ENCODE peak calls at places on chromosomes 6 and 20, in ten cellular contexts. C is HCT116; V is GM20000; H is right cardiac atrium; S is lung; J is COR-L47; O is stimulated activated CD4-positive, alpha-beta T cell treated with anti-CD3 and anti-CD28 coated beads, Interleukin-12 subunit alpha, Interleukin-12 subunit beta, amount 100 ng/mL, for 48 hours; Q is central memory CD4-positive, alpha-beta T cell; F is PC-9; W is mammary epithelial cell. D is an unnamed sample.

GRCh38 chr6:35073766-35074471 is 67.2 kb downstream of the TCP11 start:
- DNase-seq in Q (no peak), H (peak; percentile 34), V (no peak), O (no peak), C (no peak), F (no peak), W (no peak), S (no peak), J (no peak), D (no peak)

GRCh38 chr6:127403636-127404035 is 55.6 kb downstream of the KIAA0408 start:
- DNase-seq in J (no peak), V (peak; percentile 29), C (no peak), F (no peak), O (no peak), Q (no peak), W (no peak), H (no peak), S (no peak), D (no peak)

GRCh38 chr6:132279592-132280139 is 121.6 kb downstream of the MOXD1 start:
- DNase-seq in O (peak; percentile 49), F (peak; percentile 55), C (peak; percentile 61), J (peak; percentile 18), W (peak; percentile 53), V (peak; percentile 64), H (peak; percentile 81), S (peak; percentile 74), Q (peak; percentile 67), D (peak; percentile 85)

GRCh38 chr20:64053841-64054661 is 4.6 kb upstream of the SOX18 start:
- DNase-seq in O (no peak), J (no peak), F (no peak), S (no peak), W (no peak), H (peak; percentile 90), Q (no peak), V (peak; percentile 70), C (peak; percentile 29), D (no peak)

GRCh38 chr20:17856024-17856564 is 112.5 kb downstream of the SNX5 start:
- DNase-seq in V (peak; percentile 69), H (no peak), O (no peak), S (no peak), W (peak; percentile 75), F (no peak), Q (no peak), C (no peak), J (no peak), D (no peak)

GRCh38 chr6:167735498-167736201 is 91.1 kb upstream of the AFDN start:
- DNase-seq in Q (no peak), J (no peak), F (no peak), W (no peak), O (no peak), C (no peak), S (no peak), H (no peak), V (no peak), D (no peak)

GRCh38 chr20:31673943-31674463 is 36.3 kb downstream of the COX4I2 start:
- DNase-seq in J (no peak), Q (no peak), V (no peak), O (no peak), H (no peak), W (no peak), S (no peak), C (no peak), F (no peak), D (no peak)

GRCh38 chr6:55069132-55069781 is 105.1 kb upstream of the HCRTR2 start:
- DNase-seq in J (no peak), H (no peak), C (peak; percentile 49), F (no peak), W (peak; percentile 39), S (no peak), O (no peak), V (peak; percentile 5), Q (no peak), D (no peak)

GRCh38 chr6:72716916-72717315 is 95.1 kb downstream of the KCNQ5 start:
- DNase-seq in Q (no peak), J (no peak), S (no peak), W (no peak), F (no peak), C (no peak), O (no peak), V (no peak), H (no peak), D (no peak)

GRCh38 chr6:126526547-126526946 is 186.6 kb downstream of the CENPW start:
- DNase-seq in W (no peak), C (no peak), H (no peak), V (no peak), J (no peak), F (no peak), S (no peak), O (no peak), Q (no peak), D (no peak)

D was measured in sciatic nerve.